ENCODE peak calls at places on chromosomes 5 and 9, in ten cellular contexts. One of them, this sample, is unnamed.

GRCh38 chr9:75071530-75072122 is 16.3 kb downstream of the NMRK1 start:
- DNase-seq in mammary epithelial cell: peak
- DNase-seq in upper lobe of left lung: peak
- DNase-seq in testis: no peak
- DNase-seq in esophagus squamous epithelium: no peak
- DNase-seq in foreskin fibroblast: no peak
- DNase-seq in fibroblast of the aortic adventitia: no peak
- DNase-seq in heart left ventricle: no peak
- DNase-seq in cardiac fibroblast: no peak
- DNase-seq in IMR-90: no peak
- DNase-seq in this sample: no peak

GRCh38 chr9:108994695-108995094 is 18.6 kb downstream of the CTNNAL1 start:
- DNase-seq in foreskin fibroblast: peak
- DNase-seq in IMR-90: peak
- DNase-seq in testis: no peak
- DNase-seq in mammary epithelial cell: no peak
- DNase-seq in cardiac fibroblast: peak
- DNase-seq in esophagus squamous epithelium: no peak
- DNase-seq in fibroblast of the aortic adventitia: peak
- DNase-seq in upper lobe of left lung: peak
- DNase-seq in heart left ventricle: peak
- DNase-seq in this sample: no peak

GRCh38 chr9:34744295-34745221 is 34.6 kb upstream of the CCL21 start:
- DNase-seq in fibroblast of the aortic adventitia: peak
- DNase-seq in upper lobe of left lung: no peak
- DNase-seq in IMR-90: peak
- DNase-seq in mammary epithelial cell: peak
- DNase-seq in heart left ventricle: no peak
- DNase-seq in esophagus squamous epithelium: no peak
- DNase-seq in testis: peak
- DNase-seq in foreskin fibroblast: peak
- DNase-seq in cardiac fibroblast: peak
- DNase-seq in this sample: peak

GRCh38 chr5:143248822-143249579 is 154.5 kb downstream of the NR3C1 start:
- DNase-seq in testis: no peak
- DNase-seq in foreskin fibroblast: peak
- DNase-seq in heart left ventricle: no peak
- DNase-seq in esophagus squamous epithelium: no peak
- DNase-seq in IMR-90: peak
- DNase-seq in mammary epithelial cell: peak
- DNase-seq in upper lobe of left lung: no peak
- DNase-seq in cardiac fibroblast: peak
- DNase-seq in fibroblast of the aortic adventitia: peak
- DNase-seq in this sample: no peak

GRCh38 chr9:114186091-114186792 is 30.9 kb downstream of the COL27A1 start:
- DNase-seq in mammary epithelial cell: no peak
- DNase-seq in cardiac fibroblast: no peak
- DNase-seq in foreskin fibroblast: no peak
- DNase-seq in IMR-90: no peak
- DNase-seq in upper lobe of left lung: no peak
- DNase-seq in heart left ventricle: no peak
- DNase-seq in esophagus squamous epithelium: no peak
- DNase-seq in fibroblast of the aortic adventitia: no peak
- DNase-seq in testis: no peak
- DNase-seq in this sample: no peak

GRCh38 chr5:86768699-86769202 is 151.0 kb downstream of the COX7C start:
- DNase-seq in IMR-90: no peak
- DNase-seq in cardiac fibroblast: no peak
- DNase-seq in esophagus squamous epithelium: no peak
- DNase-seq in fibroblast of the aortic adventitia: no peak
- DNase-seq in foreskin fibroblast: no peak
- DNase-seq in heart left ventricle: no peak
- DNase-seq in testis: no peak
- DNase-seq in mammary epithelial cell: no peak
- DNase-seq in upper lobe of left lung: no peak
- DNase-seq in this sample: no peak

GRCh38 chr5:56303511-56303910 is 70.4 kb upstream of the ANKRD55 start:
- DNase-seq in esophagus squamous epithelium: no peak
- DNase-seq in fibroblast of the aortic adventitia: no peak
- DNase-seq in cardiac fibroblast: no peak
- DNase-seq in mammary epithelial cell: no peak
- DNase-seq in testis: no peak
- DNase-seq in IMR-90: no peak
- DNase-seq in upper lobe of left lung: no peak
- DNase-seq in foreskin fibroblast: no peak
- DNase-seq in heart left ventricle: no peak
- DNase-seq in this sample: no peak

GRCh38 chr5:179919487-179920060 is 11.9 kb upstream of the TBC1D9B start:
- DNase-seq in testis: peak
- DNase-seq in upper lobe of left lung: no peak
- DNase-seq in heart left ventricle: no peak
- DNase-seq in fibroblast of the aortic adventitia: no peak
- DNase-seq in foreskin fibroblast: no peak
- DNase-seq in cardiac fibroblast: no peak
- DNase-seq in IMR-90: no peak
- DNase-seq in mammary epithelial cell: no peak
- DNase-seq in esophagus squamous epithelium: no peak
- DNase-seq in this sample: no peak

GRCh38 chr9:137479315-137479861 is 20.3 kb upstream of the NSMF start:
- DNase-seq in heart left ventricle: no peak
- DNase-seq in upper lobe of left lung: no peak
- DNase-seq in IMR-90: peak
- DNase-seq in fibroblast of the aortic adventitia: no peak
- DNase-seq in foreskin fibroblast: peak
- DNase-seq in mammary epithelial cell: no peak
- DNase-seq in cardiac fibroblast: no peak
- DNase-seq in esophagus squamous epithelium: no peak
- DNase-seq in testis: no peak
- DNase-seq in this sample: no peak
- H3K4me3 ChIP-seq in heart left ventricle: no peak
- H3K4me3 ChIP-seq in upper lobe of left lung: no peak
- H3K4me3 ChIP-seq in IMR-90: no peak
- H3K4me3 ChIP-seq in fibroblast of the aortic adventitia: no peak
- H3K4me3 ChIP-seq in foreskin fibroblast: no peak
- H3K4me3 ChIP-seq in mammary epithelial cell: no peak
- H3K4me3 ChIP-seq in cardiac fibroblast: no peak
- H3K4me3 ChIP-seq in esophagus squamous epithelium: no peak
- H3K4me3 ChIP-seq in testis: no peak
- H3K4me3 ChIP-seq in this sample: no peak

GRCh38 chr5:150489358-150490295 is 18.3 kb upstream of the NDST1 start:
- DNase-seq in esophagus squamous epithelium: no peak
- DNase-seq in foreskin fibroblast: peak
- DNase-seq in fibroblast of the aortic adventitia: no peak
- DNase-seq in upper lobe of left lung: peak
- DNase-seq in cardiac fibroblast: no peak
- DNase-seq in heart left ventricle: no peak
- DNase-seq in mammary epithelial cell: no peak
- DNase-seq in IMR-90: peak
- DNase-seq in testis: no peak
- DNase-seq in this sample: no peak

GRCh38 chr5:150486402-150487198 is 21.3 kb upstream of the NDST1 start:
- DNase-seq in esophagus squamous epithelium: no peak
- DNase-seq in cardiac fibroblast: peak
- DNase-seq in upper lobe of left lung: peak
- DNase-seq in heart left ventricle: peak
- DNase-seq in foreskin fibroblast: peak
- DNase-seq in IMR-90: peak
- DNase-seq in testis: peak
- DNase-seq in mammary epithelial cell: peak
- DNase-seq in fibroblast of the aortic adventitia: peak
- DNase-seq in this sample: no peak

GRCh38 chr5:150485770-150486401 is 22.0 kb upstream of the NDST1 start:
- DNase-seq in foreskin fibroblast: peak
- DNase-seq in heart left ventricle: peak
- DNase-seq in IMR-90: peak
- DNase-seq in testis: peak
- DNase-seq in esophagus squamous epithelium: no peak
- DNase-seq in upper lobe of left lung: peak
- DNase-seq in fibroblast of the aortic adventitia: peak
- DNase-seq in mammary epithelial cell: no peak
- DNase-seq in cardiac fibroblast: peak
- DNase-seq in this sample: no peak

GRCh38 chr5:150488519-150489357 is 19.2 kb upstream of the NDST1 start:
- DNase-seq in foreskin fibroblast: peak
- DNase-seq in IMR-90: peak
- DNase-seq in esophagus squamous epithelium: no peak
- DNase-seq in fibroblast of the aortic adventitia: peak
- DNase-seq in cardiac fibroblast: peak
- DNase-seq in testis: peak
- DNase-seq in upper lobe of left lung: peak
- DNase-seq in mammary epithelial cell: no peak
- DNase-seq in heart left ventricle: peak
- DNase-seq in this sample: no peak

DNA sequence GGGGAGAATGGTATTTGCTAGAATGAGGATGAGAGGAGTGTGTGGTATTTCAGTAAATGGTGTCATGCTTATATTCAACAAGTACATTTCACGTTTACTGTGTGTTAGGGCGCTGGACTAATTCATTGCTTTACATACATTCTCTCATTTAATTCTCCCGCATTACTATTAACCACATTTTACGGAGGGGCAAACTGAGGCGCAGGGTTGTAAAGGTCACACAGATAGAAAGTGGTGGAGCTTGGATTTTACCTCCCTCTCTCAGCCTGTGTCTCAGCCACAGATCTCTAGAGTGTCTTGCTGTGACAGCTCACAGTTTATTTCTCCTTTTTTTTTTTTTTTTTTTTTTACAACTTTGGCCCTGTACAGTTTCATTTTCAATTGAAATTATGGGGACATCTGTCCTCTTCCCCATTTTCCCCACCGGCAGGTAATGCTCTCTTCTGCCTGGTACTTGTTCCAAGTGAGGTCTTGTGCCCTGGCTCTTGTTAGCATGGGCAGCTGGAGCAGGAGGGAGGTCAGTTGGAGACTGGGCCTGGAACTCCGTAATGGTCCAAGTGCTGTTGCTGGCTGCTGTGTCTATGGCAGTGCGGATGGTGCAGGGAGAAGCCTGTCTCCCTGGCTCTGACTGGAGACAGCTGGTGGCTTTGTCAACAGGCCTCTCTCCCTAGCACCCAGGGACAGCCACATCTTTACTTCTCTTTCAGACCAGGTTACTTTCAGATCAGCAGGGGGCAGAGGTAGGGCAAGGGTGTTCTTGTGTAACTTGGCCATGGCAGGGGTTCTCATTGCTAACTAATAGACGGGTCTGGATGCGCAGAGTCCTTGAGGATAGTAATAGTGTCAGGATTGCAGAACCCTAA is 20.5 kb upstream of the NDST1 start:
- DNase-seq in fibroblast of the aortic adventitia: peak
- DNase-seq in esophagus squamous epithelium: no peak
- DNase-seq in heart left ventricle: peak
- DNase-seq in upper lobe of left lung: peak
- DNase-seq in cardiac fibroblast: peak
- DNase-seq in testis: peak
- DNase-seq in foreskin fibroblast: peak
- DNase-seq in IMR-90: peak
- DNase-seq in mammary epithelial cell: peak
- DNase-seq in this sample: no peak
- TF ChIP-seq CTCF in fibroblast of the aortic adventitia: peak
- TF ChIP-seq CTCF in esophagus squamous epithelium: no peak
- TF ChIP-seq CTCF in heart left ventricle: peak
- TF ChIP-seq CTCF in upper lobe of left lung: no peak
- TF ChIP-seq CTCF in cardiac fibroblast: peak
- TF ChIP-seq CTCF in testis: no peak
- TF ChIP-seq CTCF in foreskin fibroblast: peak
- TF ChIP-seq CTCF in IMR-90: peak
- TF ChIP-seq CTCF in mammary epithelial cell: peak
- TF ChIP-seq CTCF in this sample: no peak

GRCh38 chr9:90000925-90001324 is 396.1 kb downstream of the GADD45G start:
- DNase-seq in cardiac fibroblast: no peak
- DNase-seq in heart left ventricle: no peak
- DNase-seq in foreskin fibroblast: no peak
- DNase-seq in testis: no peak
- DNase-seq in mammary epithelial cell: no peak
- DNase-seq in esophagus squamous epithelium: no peak
- DNase-seq in fibroblast of the aortic adventitia: no peak
- DNase-seq in upper lobe of left lung: no peak
- DNase-seq in IMR-90: no peak
- DNase-seq in this sample: no peak

GRCh38 chr9:90002299-90003045 is 397.7 kb downstream of the GADD45G start:
- DNase-seq in IMR-90: no peak
- DNase-seq in heart left ventricle: no peak
- DNase-seq in testis: no peak
- DNase-seq in cardiac fibroblast: no peak
- DNase-seq in mammary epithelial cell: no peak
- DNase-seq in fibroblast of the aortic adventitia: peak
- DNase-seq in foreskin fibroblast: no peak
- DNase-seq in upper lobe of left lung: no peak
- DNase-seq in esophagus squamous epithelium: no peak
- DNase-seq in this sample: no peak

GRCh38 chr9:89999176-89999533 is 394.3 kb downstream of the GADD45G start:
- DNase-seq in cardiac fibroblast: no peak
- DNase-seq in IMR-90: no peak
- DNase-seq in foreskin fibroblast: no peak
- DNase-seq in heart left ventricle: no peak
- DNase-seq in esophagus squamous epithelium: no peak
- DNase-seq in mammary epithelial cell: peak
- DNase-seq in fibroblast of the aortic adventitia: no peak
- DNase-seq in upper lobe of left lung: peak
- DNase-seq in testis: no peak
- DNase-seq in this sample: no peak

GRCh38 chr9:90001756-90002155 is 396.9 kb downstream of the GADD45G start:
- DNase-seq in heart left ventricle: no peak
- DNase-seq in foreskin fibroblast: no peak
- DNase-seq in mammary epithelial cell: no peak
- DNase-seq in esophagus squamous epithelium: no peak
- DNase-seq in fibroblast of the aortic adventitia: no peak
- DNase-seq in testis: no peak
- DNase-seq in cardiac fibroblast: no peak
- DNase-seq in IMR-90: no peak
- DNase-seq in upper lobe of left lung: no peak
- DNase-seq in this sample: no peak

GRCh38 chr9:89999534-90000370 is 394.9 kb downstream of the GADD45G start:
- DNase-seq in upper lobe of left lung: peak
- DNase-seq in foreskin fibroblast: no peak
- DNase-seq in cardiac fibroblast: peak
- DNase-seq in IMR-90: peak
- DNase-seq in mammary epithelial cell: no peak
- DNase-seq in heart left ventricle: peak
- DNase-seq in fibroblast of the aortic adventitia: peak
- DNase-seq in testis: peak
- DNase-seq in esophagus squamous epithelium: no peak
- DNase-seq in this sample: no peak
- H3K4me3 ChIP-seq in upper lobe of left lung: peak
- H3K4me3 ChIP-seq in foreskin fibroblast: peak
- H3K4me3 ChIP-seq in cardiac fibroblast: no peak
- H3K4me3 ChIP-seq in IMR-90: no peak
- H3K4me3 ChIP-seq in mammary epithelial cell: no peak
- H3K4me3 ChIP-seq in heart left ventricle: no peak
- H3K4me3 ChIP-seq in fibroblast of the aortic adventitia: peak
- H3K4me3 ChIP-seq in testis: no peak
- H3K4me3 ChIP-seq in esophagus squamous epithelium: peak
- H3K4me3 ChIP-seq in this sample: no peak

DNA sequence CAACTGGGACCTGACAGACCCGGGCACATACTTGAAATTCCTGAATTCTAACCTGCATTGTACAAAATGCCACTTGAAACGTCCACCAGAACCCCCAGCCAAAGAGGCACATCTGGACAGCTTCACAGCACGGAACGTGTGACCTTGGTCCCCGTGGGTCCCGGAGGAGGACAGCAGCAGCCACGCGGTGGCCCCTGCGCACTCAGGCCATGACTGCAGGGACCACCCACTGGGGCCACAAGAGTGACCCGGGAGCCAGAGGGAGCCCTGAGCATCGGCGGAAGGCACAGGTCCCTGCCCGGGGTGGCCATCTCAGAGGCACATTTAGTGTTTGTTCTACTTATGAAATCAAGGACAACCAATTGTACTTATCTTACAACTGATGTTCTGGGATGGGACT is 2.1 kb upstream of the SNAPC4 start:
- DNase-seq in heart left ventricle: no peak
- DNase-seq in esophagus squamous epithelium: no peak
- DNase-seq in fibroblast of the aortic adventitia: no peak
- DNase-seq in IMR-90: no peak
- DNase-seq in upper lobe of left lung: no peak
- DNase-seq in foreskin fibroblast: no peak
- DNase-seq in mammary epithelial cell: no peak
- DNase-seq in cardiac fibroblast: no peak
- DNase-seq in testis: no peak
- DNase-seq in this sample: no peak
- TF ChIP-seq CTCF in heart left ventricle: no peak
- TF ChIP-seq CTCF in esophagus squamous epithelium: no peak
- TF ChIP-seq CTCF in fibroblast of the aortic adventitia: no peak
- TF ChIP-seq CTCF in IMR-90: no peak
- TF ChIP-seq CTCF in upper lobe of left lung: no peak
- TF ChIP-seq CTCF in foreskin fibroblast: no peak
- TF ChIP-seq CTCF in mammary epithelial cell: no peak
- TF ChIP-seq CTCF in cardiac fibroblast: no peak
- TF ChIP-seq CTCF in testis: no peak
- TF ChIP-seq CTCF in this sample: no peak

This sample was measured in HFF-Myc.